ENCODE peak calls at places on chromosomes 12 and 14, in nine cellular contexts. R is stimulated activated naive B cell treated with anti-CD40 and anti-IgM and Interleukin-4, amounts not matched to agents 10 μg/mL and 1 μg/mL and 100 μg/mL, for 72 hours; E is spleen; O is activated CD4-positive, alpha-beta T cell treated with anti-CD3 and anti-CD28 coated beads, Interleukin-2, amount 10 ng/mL, durations not matched to agents 7 days and 5 days; C is RWPE1; F is T-helper 1 cell; X is foreskin fibroblast; Y is brain pericyte; B is hepatocyte. M is an unnamed sample.

GRCh38 chr12:19369691-19370148 is 69.6 kb upstream of the AEBP2 start:
- DNase-seq in R (no peak), E (no peak), O (no peak), C (no peak), F (no peak), X (peak; percentile 76), Y (no peak), B (no peak), M (peak; percentile 22)

GRCh38 chr12:103924761-103925641 is 5.2 kb upstream of the HSP90B1 start:
- DNase-seq in R (peak; percentile 80), E (no peak), O (peak; percentile 32), C (peak; percentile 4), F (no peak), X (peak; percentile 86), Y (peak; percentile 68), B (peak; percentile 58), M (no peak)

GRCh38 chr12:14664434-14665023 is 31.9 kb downstream of the GUCY2C start:
- DNase-seq in R (no peak), E (no peak), O (peak; percentile 61), C (peak; percentile 30), F (peak; percentile 18), X (peak; percentile 50), Y (no peak), B (peak; percentile 46), M (no peak)

GRCh38 chr14:53265025-53265424 is 111.9 kb upstream of the DDHD1 start:
- DNase-seq in R (no peak), E (no peak), O (no peak), C (no peak), F (no peak), X (no peak), Y (no peak), B (no peak), M (no peak)

GRCh38 chr12:64665506-64665905 is 55.2 kb downstream of the RASSF3 start:
- DNase-seq in R (peak; percentile 20), E (no peak), O (peak; percentile 63), C (no peak), F (peak; percentile 62), X (no peak), Y (no peak), B (no peak), M (no peak)

GRCh38 chr12:32437095-32437515 is 37.7 kb downstream of the FGD4 start:
- DNase-seq in R (no peak), E (no peak), O (no peak), C (peak; percentile 93), F (no peak), X (peak; percentile 91), Y (no peak), B (peak; percentile 53), M (no peak)

GRCh38 chr12:71671816-71672215 is 7.7 kb downstream of the THAP2 start:
- DNase-seq in R (no peak), E (no peak), O (no peak), C (no peak), F (no peak), X (no peak), Y (no peak), B (no peak), M (peak; percentile 68)

GRCh38 chr12:42716521-42716920 is 127.0 kb upstream of the PRICKLE1 start:
- DNase-seq in R (no peak), E (no peak), O (no peak), C (no peak), F (no peak), X (peak; percentile 80), Y (no peak), B (no peak), M (no peak)

GRCh38 chr14:53542692-53543091 is 389.6 kb upstream of the DDHD1 start:
- DNase-seq in R (no peak), E (no peak), O (no peak), C (no peak), F (no peak), X (peak; percentile 31), Y (no peak), B (peak; percentile 40), M (peak; percentile 2)

GRCh38 chr14:80213602-80214001 is 2.3 kb upstream of the DIO2 start:
- DNase-seq in R (no peak), E (no peak), O (peak; percentile 17), C (peak; percentile 44), F (no peak), X (peak; percentile 81), Y (no peak), B (peak; percentile 61), M (peak; percentile 13)

GRCh38 chr12:14937689-14938088 is 648 bp downstream of the ERP27 start:
- DNase-seq in R (no peak), E (no peak), O (no peak), C (no peak), F (no peak), X (no peak), Y (no peak), B (no peak), M (no peak)

GRCh38 chr12:42372154-42372791 is 46.3 kb downstream of the PPHLN1 start:
- DNase-seq in R (peak; percentile 20), E (no peak), O (peak; percentile 60), C (peak; percentile 42), F (no peak), X (peak; percentile 59), Y (no peak), B (peak; percentile 60), M (no peak)